ENCODE peak calls at places on chromosomes 13 and 19, in ten cellular contexts. C is osteoblast; H is AG09319; R is NB4; M is upper lobe of left lung; V is HFFc6; K is omental fat pad; T is activated CD8-positive, alpha-beta T cell treated with anti-CD3 and anti-CD28 coated beads for 36 hours; S is nephron progenitor cell; Y is foreskin fibroblast. O is an unnamed sample.

GRCh38 chr19:12641456-12641855 is 25.1 kb downstream of the MAN2B1 start:
- DNase-seq in T (no peak), C (no peak), R (no peak), K (no peak), Y (no peak), S (no peak), M (no peak), V (no peak), H (no peak), O (no peak)

GRCh38 chr19:29515706-29516357 is 10.0 kb upstream of the VSTM2B start:
- DNase-seq in K (no peak), H (no peak), T (no peak), C (peak), M (no peak), S (no peak), R (no peak), Y (no peak), V (no peak), O (no peak)

GRCh38 chr13:59205501-59205900 is 958.2 kb downstream of the DIAPH3 start:
- DNase-seq in H (no peak), R (no peak), Y (no peak), T (no peak), M (no peak), K (no peak), V (no peak), S (no peak), C (no peak), O (no peak)

GRCh38 chr19:48674216-48674809 is 1.5 kb upstream of the NTN5 start:
- DNase-seq in R (no peak), V (no peak), H (no peak), M (no peak), S (no peak), K (no peak), T (no peak), C (peak), Y (no peak), O (no peak)

GRCh38 chr13:97700306-97700848 is 253.1 kb upstream of the IPO5 start:
- DNase-seq in C (no peak), Y (no peak), H (no peak), V (no peak), M (no peak), T (no peak), R (no peak), K (no peak), S (no peak), O (no peak)

GRCh38 chr19:33941133-33941532 is 144.5 kb downstream of the KCTD15 start:
- DNase-seq in Y (no peak), T (no peak), K (no peak), V (no peak), R (no peak), H (no peak), M (no peak), C (no peak), S (no peak), O (no peak)

GRCh38 chr19:35292986-35293732 is 1.2 kb downstream of the MAG start:
- DNase-seq in R (no peak), C (peak), S (no peak), V (no peak), K (no peak), M (no peak), Y (no peak), T (no peak), H (no peak), O (no peak)

GRCh38 chr13:24110011-24110410 is 50.5 kb upstream of the SPATA13 start:
- DNase-seq in K (no peak), C (no peak), M (no peak), Y (no peak), R (no peak), V (no peak), S (no peak), H (no peak), T (no peak), O (no peak)

GRCh38 chr13:47459512-47459911 is 541.6 kb downstream of the SUCLA2 start:
- DNase-seq in K (no peak), Y (peak), M (no peak), S (no peak), C (no peak), V (peak), H (no peak), R (peak), T (no peak), O (no peak)

GRCh38 chr13:27264648-27265047 is 6.0 kb upstream of the RASL11A start:
- DNase-seq in V (no peak), M (no peak), C (peak), K (no peak), Y (no peak), R (no peak), S (no peak), H (no peak), T (no peak), O (no peak)

GRCh38 chr13:33787051-33787591 is 30.8 kb upstream of the RFC3 start:
- DNase-seq in S (no peak), C (peak), Y (peak), V (peak), R (peak), K (no peak), H (no peak), M (no peak), T (peak), O (no peak)

GRCh38 chr13:30037306-30037705 is 186.9 kb upstream of the UBL3 start:
- DNase-seq in H (no peak), S (peak), V (no peak), Y (no peak), K (no peak), M (no peak), C (no peak), T (no peak), R (no peak), O (no peak)

GRCh38 chr19:8242212-8242821 is 33.1 kb downstream of the CERS4 start:
- DNase-seq in V (no peak), C (no peak), S (no peak), R (peak), H (no peak), K (no peak), Y (no peak), T (no peak), M (no peak), O (no peak)

GRCh38 chr19:38452430-38453366 is 19.2 kb downstream of the RYR1 start:
- DNase-seq in S (peak), H (no peak), T (peak), K (no peak), M (no peak), C (peak), V (no peak), R (peak), Y (no peak), O (no peak)

GRCh38 chr13:42574011-42574410 is at the start of gene TNFSF11:
- DNase-seq in Y (no peak), K (no peak), R (no peak), T (peak), C (peak), H (no peak), S (peak), M (no peak), V (no peak), O (peak)

GRCh38 chr19:40466219-40467006 is at the start of gene SPTBN4:
- DNase-seq in S (peak), K (peak), V (no peak), T (peak), Y (peak), M (peak), H (no peak), C (peak), R (no peak), O (peak)

GRCh38 chr13:78586706-78587105 is 16.6 kb downstream of the POU4F1 start:
- DNase-seq in M (no peak), V (no peak), T (no peak), S (no peak), R (peak), K (no peak), Y (no peak), H (no peak), C (no peak), O (no peak)

GRCh38 chr13:47794963-47795362 is 206.1 kb downstream of the SUCLA2 start:
- DNase-seq in R (peak), Y (peak), C (no peak), K (no peak), S (no peak), V (no peak), M (no peak), T (no peak), H (no peak), O (no peak)

GRCh38 chr19:34367424-34367957 is 2.5 kb downstream of the GPI start:
- DNase-seq in C (peak), V (no peak), S (no peak), R (no peak), H (no peak), K (no peak), M (no peak), T (no peak), Y (no peak), O (no peak)

GRCh38 chr19:19315444-19315843 is 4.9 kb downstream of the SUGP1 start:
- DNase-seq in T (peak), M (no peak), V (no peak), C (no peak), H (no peak), S (no peak), R (no peak), K (no peak), Y (no peak), O (no peak)
- TF ChIP-seq CTCF in T (no peak), M (no peak), V (no peak), C (no peak), H (no peak), S (no peak), R (peak), K (no peak), Y (no peak), O (no peak)

DNA sequence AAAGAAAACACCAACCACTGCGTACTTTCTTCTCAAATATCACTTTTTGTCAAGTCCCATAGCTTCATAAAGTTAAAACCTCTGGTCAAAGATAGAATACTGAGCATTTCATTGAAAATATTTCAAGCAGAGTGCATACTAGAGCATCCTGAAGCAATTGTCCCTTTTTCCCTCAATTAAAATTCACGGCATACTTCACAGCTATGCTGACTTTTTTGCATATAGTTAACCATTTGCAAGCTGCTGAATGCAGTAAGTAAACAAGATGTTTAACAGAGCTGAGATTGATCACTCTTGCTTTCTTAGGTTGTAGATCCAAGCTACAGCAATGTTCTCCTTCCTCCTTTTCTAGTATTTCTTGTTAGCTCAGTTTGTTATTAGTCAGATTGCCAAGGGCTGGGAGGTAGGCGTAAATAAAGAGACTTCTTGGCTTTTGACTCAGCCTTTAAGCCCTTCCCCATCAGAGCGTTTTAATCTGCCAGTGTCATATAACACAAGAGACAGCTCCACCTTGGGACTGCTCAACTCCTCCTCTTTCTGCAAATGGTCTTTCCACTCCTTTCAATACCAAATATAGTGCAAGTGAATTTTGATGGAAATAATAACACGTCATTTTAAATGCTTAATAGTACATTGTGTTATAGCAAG is at the start of gene SLITRK6:
- DNase-seq in C (no peak), R (peak), H (peak), V (peak), M (no peak), S (peak), K (no peak), T (no peak), Y (peak), O (no peak)
- TF ChIP-seq CTCF in C (no peak), R (no peak), H (peak), V (peak), M (no peak), S (no peak), K (no peak), T (no peak), Y (peak), O (no peak)

DNA sequence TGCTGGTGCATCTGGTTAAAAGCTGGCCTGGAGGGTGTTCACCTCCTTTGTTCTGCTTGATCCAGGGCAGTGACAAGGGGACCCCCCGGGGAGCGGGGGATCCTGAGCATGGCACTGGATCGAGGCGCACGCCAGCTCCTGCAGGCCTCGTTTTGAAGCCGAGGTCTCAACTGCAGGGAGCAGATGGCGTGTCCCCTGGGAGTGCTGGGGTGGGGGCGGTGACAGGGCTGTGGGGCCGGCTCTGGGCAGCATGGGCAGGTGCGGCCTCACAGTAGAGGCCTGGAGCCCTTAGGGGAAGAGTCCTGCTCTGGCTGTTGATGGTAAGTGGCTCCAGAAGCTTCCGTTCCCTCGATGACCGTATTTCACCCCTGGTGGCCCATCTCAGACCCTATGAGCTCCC is 51.8 kb downstream of the CRTC1 start:
- DNase-seq in K (no peak), R (peak), M (no peak), C (no peak), H (no peak), V (no peak), S (no peak), T (no peak), Y (no peak), O (no peak)
- TF ChIP-seq CTCF in K (no peak), R (no peak), M (no peak), C (no peak), H (no peak), V (no peak), S (no peak), T (no peak), Y (no peak), O (no peak)

GRCh38 chr19:11293468-11294389 is 2.2 kb upstream of the TSPAN16 start:
- DNase-seq in R (peak), V (peak), T (peak), K (peak), M (peak), S (peak), H (peak), Y (peak), C (peak), O (peak)

GRCh38 chr19:11291991-11292390 is 4.0 kb upstream of the TSPAN16 start:
- DNase-seq in S (no peak), K (no peak), T (peak), H (no peak), V (no peak), R (no peak), C (no peak), M (no peak), Y (no peak), O (no peak)

GRCh38 chr19:11296264-11296663 is 304 bp downstream of the TSPAN16 start:
- DNase-seq in Y (peak), K (no peak), V (no peak), H (no peak), S (no peak), M (no peak), C (no peak), T (no peak), R (peak), O (no peak)

GRCh38 chr19:11295180-11295579 is 780 bp upstream of the TSPAN16 start:
- DNase-seq in R (no peak), T (no peak), K (no peak), Y (no peak), H (no peak), V (no peak), S (no peak), C (no peak), M (no peak), O (no peak)

GRCh38 chr19:11295665-11296245 is at the start of gene TSPAN16:
- DNase-seq in V (no peak), K (no peak), M (no peak), T (no peak), S (no peak), H (no peak), C (no peak), Y (no peak), R (peak), O (no peak)
- TF ChIP-seq CTCF in V (peak), K (no peak), M (no peak), T (no peak), S (no peak), H (peak), C (peak), Y (no peak), R (peak), O (no peak)

O was measured in GM13977.